ENCODE peak calls at places on chromosomes 16 and 17, in six cellular contexts. One of them, this sample, is unnamed.

GRCh38 chr16:89377446-89377838 is 112.9 kb downstream of the ANKRD11 start:
- DNase-seq in neural crest cell: no peak
- DNase-seq in progenitor cell of endocrine pancreas: no peak
- DNase-seq in heart left ventricle: no peak
- DNase-seq in cardiac muscle cell: no peak
- DNase-seq in mammary epithelial cell: no peak
- DNase-seq in this sample: no peak

GRCh38 chr17:58452738-58453137 is 35.4 kb upstream of the RNF43 start:
- DNase-seq in neural crest cell: no peak
- DNase-seq in progenitor cell of endocrine pancreas: no peak
- DNase-seq in heart left ventricle: no peak
- DNase-seq in cardiac muscle cell: peak
- DNase-seq in mammary epithelial cell: no peak
- DNase-seq in this sample: no peak

GRCh38 chr16:87778830-87779579 is 13.2 kb upstream of the KLHDC4 start:
- DNase-seq in neural crest cell: peak
- DNase-seq in progenitor cell of endocrine pancreas: peak
- DNase-seq in heart left ventricle: peak
- DNase-seq in cardiac muscle cell: peak
- DNase-seq in mammary epithelial cell: peak
- DNase-seq in this sample: peak

GRCh38 chr17:30229012-30229411 is 6.5 kb downstream of the SLC6A4 start:
- DNase-seq in neural crest cell: no peak
- DNase-seq in progenitor cell of endocrine pancreas: no peak
- DNase-seq in heart left ventricle: no peak
- DNase-seq in cardiac muscle cell: no peak
- DNase-seq in mammary epithelial cell: peak
- DNase-seq in this sample: no peak

GRCh38 chr16:30965436-30965835 is 7.9 kb downstream of the SETD1A start:
- DNase-seq in neural crest cell: no peak
- DNase-seq in progenitor cell of endocrine pancreas: no peak
- DNase-seq in heart left ventricle: peak
- DNase-seq in cardiac muscle cell: no peak
- DNase-seq in mammary epithelial cell: no peak
- DNase-seq in this sample: no peak

GRCh38 chr17:4511199-4511932 is 12.7 kb downstream of the SPNS2 start:
- DNase-seq in neural crest cell: no peak
- DNase-seq in progenitor cell of endocrine pancreas: no peak
- DNase-seq in heart left ventricle: no peak
- DNase-seq in cardiac muscle cell: no peak
- DNase-seq in mammary epithelial cell: no peak
- DNase-seq in this sample: no peak

GRCh38 chr16:67454852-67455251 is 23.9 kb downstream of the HSD11B2 start:
- DNase-seq in neural crest cell: no peak
- DNase-seq in progenitor cell of endocrine pancreas: no peak
- DNase-seq in heart left ventricle: no peak
- DNase-seq in cardiac muscle cell: no peak
- DNase-seq in mammary epithelial cell: no peak
- DNase-seq in this sample: no peak

GRCh38 chr16:14378131-14378551 is 251.9 kb downstream of the PARN start:
- DNase-seq in neural crest cell: no peak
- DNase-seq in progenitor cell of endocrine pancreas: no peak
- DNase-seq in heart left ventricle: no peak
- DNase-seq in cardiac muscle cell: peak
- DNase-seq in mammary epithelial cell: peak
- DNase-seq in this sample: no peak

GRCh38 chr17:80772906-80773242 is 218.8 kb upstream of the CHMP6 start:
- DNase-seq in neural crest cell: no peak
- DNase-seq in progenitor cell of endocrine pancreas: no peak
- DNase-seq in heart left ventricle: no peak
- DNase-seq in cardiac muscle cell: no peak
- DNase-seq in mammary epithelial cell: no peak
- DNase-seq in this sample: no peak

GRCh38 chr17:45147102-45147580 is 1.1 kb upstream of the HEXIM1 start:
- DNase-seq in neural crest cell: no peak
- DNase-seq in progenitor cell of endocrine pancreas: no peak
- DNase-seq in heart left ventricle: no peak
- DNase-seq in cardiac muscle cell: peak
- DNase-seq in mammary epithelial cell: no peak
- DNase-seq in this sample: no peak

GRCh38 chr17:41697122-41697962 is 8.7 kb downstream of the EIF1 start:
- DNase-seq in neural crest cell: no peak
- DNase-seq in progenitor cell of endocrine pancreas: no peak
- DNase-seq in heart left ventricle: no peak
- DNase-seq in cardiac muscle cell: peak
- DNase-seq in mammary epithelial cell: no peak
- DNase-seq in this sample: no peak

GRCh38 chr17:7405882-7406825 is 1.5 kb upstream of the NLGN2 start:
- DNase-seq in neural crest cell: no peak
- DNase-seq in progenitor cell of endocrine pancreas: no peak
- DNase-seq in heart left ventricle: no peak
- DNase-seq in cardiac muscle cell: no peak
- DNase-seq in mammary epithelial cell: no peak
- DNase-seq in this sample: no peak

GRCh38 chr17:31275126-31275525 is 21.9 kb downstream of the OMG start:
- DNase-seq in neural crest cell: no peak
- DNase-seq in progenitor cell of endocrine pancreas: no peak
- DNase-seq in heart left ventricle: no peak
- DNase-seq in cardiac muscle cell: no peak
- DNase-seq in mammary epithelial cell: no peak
- DNase-seq in this sample: no peak

GRCh38 chr16:50740747-50741146 is 1.1 kb upstream of the CYLD start:
- DNase-seq in neural crest cell: no peak
- DNase-seq in progenitor cell of endocrine pancreas: no peak
- DNase-seq in heart left ventricle: no peak
- DNase-seq in cardiac muscle cell: no peak
- DNase-seq in mammary epithelial cell: peak
- DNase-seq in this sample: no peak

GRCh38 chr17:32755045-32755805 is 121.7 kb downstream of the MYO1D start:
- DNase-seq in neural crest cell: no peak
- DNase-seq in progenitor cell of endocrine pancreas: no peak
- DNase-seq in heart left ventricle: no peak
- DNase-seq in cardiac muscle cell: peak
- DNase-seq in mammary epithelial cell: peak
- DNase-seq in this sample: no peak

GRCh38 chr17:74240637-74241036 is 27.3 kb downstream of the TTYH2 start:
- DNase-seq in neural crest cell: no peak
- DNase-seq in progenitor cell of endocrine pancreas: no peak
- DNase-seq in heart left ventricle: no peak
- DNase-seq in cardiac muscle cell: peak
- DNase-seq in mammary epithelial cell: no peak
- DNase-seq in this sample: no peak

GRCh38 chr16:6857575-6857974 is 475.1 kb upstream of the RBFOX1 start:
- DNase-seq in neural crest cell: no peak
- DNase-seq in progenitor cell of endocrine pancreas: no peak
- DNase-seq in heart left ventricle: no peak
- DNase-seq in cardiac muscle cell: no peak
- DNase-seq in mammary epithelial cell: no peak
- DNase-seq in this sample: no peak

GRCh38 chr17:74008196-74008595 is 195.3 kb upstream of the RPL38 start:
- DNase-seq in neural crest cell: peak
- DNase-seq in progenitor cell of endocrine pancreas: no peak
- DNase-seq in heart left ventricle: no peak
- DNase-seq in cardiac muscle cell: peak
- DNase-seq in mammary epithelial cell: no peak
- DNase-seq in this sample: no peak

GRCh38 chr16:25141648-25142047 is 30.1 kb downstream of the LCMT1 start:
- DNase-seq in neural crest cell: no peak
- DNase-seq in progenitor cell of endocrine pancreas: no peak
- DNase-seq in heart left ventricle: no peak
- DNase-seq in cardiac muscle cell: peak
- DNase-seq in mammary epithelial cell: no peak
- DNase-seq in this sample: no peak

GRCh38 chr16:25148568-25149215 is 37.1 kb downstream of the LCMT1 start:
- DNase-seq in neural crest cell: no peak
- DNase-seq in progenitor cell of endocrine pancreas: no peak
- DNase-seq in heart left ventricle: no peak
- DNase-seq in cardiac muscle cell: no peak
- DNase-seq in mammary epithelial cell: no peak
- DNase-seq in this sample: no peak

GRCh38 chr16:25138130-25138529 is 26.6 kb downstream of the LCMT1 start:
- DNase-seq in neural crest cell: no peak
- DNase-seq in progenitor cell of endocrine pancreas: no peak
- DNase-seq in heart left ventricle: no peak
- DNase-seq in cardiac muscle cell: no peak
- DNase-seq in mammary epithelial cell: no peak
- DNase-seq in this sample: no peak

GRCh38 chr16:25140459-25140858 is 28.9 kb downstream of the LCMT1 start:
- DNase-seq in neural crest cell: no peak
- DNase-seq in progenitor cell of endocrine pancreas: no peak
- DNase-seq in heart left ventricle: no peak
- DNase-seq in cardiac muscle cell: no peak
- DNase-seq in mammary epithelial cell: peak
- DNase-seq in this sample: no peak

GRCh38 chr16:25143898-25144297 is 32.4 kb downstream of the LCMT1 start:
- DNase-seq in neural crest cell: no peak
- DNase-seq in progenitor cell of endocrine pancreas: no peak
- DNase-seq in heart left ventricle: no peak
- DNase-seq in cardiac muscle cell: no peak
- DNase-seq in mammary epithelial cell: no peak
- DNase-seq in this sample: no peak
- TF ChIP-seq CTCF in neural crest cell: peak
- TF ChIP-seq CTCF in progenitor cell of endocrine pancreas: peak
- TF ChIP-seq CTCF in heart left ventricle: peak
- TF ChIP-seq CTCF in cardiac muscle cell: peak
- TF ChIP-seq CTCF in mammary epithelial cell: peak
- TF ChIP-seq CTCF in this sample: no peak

DNA sequence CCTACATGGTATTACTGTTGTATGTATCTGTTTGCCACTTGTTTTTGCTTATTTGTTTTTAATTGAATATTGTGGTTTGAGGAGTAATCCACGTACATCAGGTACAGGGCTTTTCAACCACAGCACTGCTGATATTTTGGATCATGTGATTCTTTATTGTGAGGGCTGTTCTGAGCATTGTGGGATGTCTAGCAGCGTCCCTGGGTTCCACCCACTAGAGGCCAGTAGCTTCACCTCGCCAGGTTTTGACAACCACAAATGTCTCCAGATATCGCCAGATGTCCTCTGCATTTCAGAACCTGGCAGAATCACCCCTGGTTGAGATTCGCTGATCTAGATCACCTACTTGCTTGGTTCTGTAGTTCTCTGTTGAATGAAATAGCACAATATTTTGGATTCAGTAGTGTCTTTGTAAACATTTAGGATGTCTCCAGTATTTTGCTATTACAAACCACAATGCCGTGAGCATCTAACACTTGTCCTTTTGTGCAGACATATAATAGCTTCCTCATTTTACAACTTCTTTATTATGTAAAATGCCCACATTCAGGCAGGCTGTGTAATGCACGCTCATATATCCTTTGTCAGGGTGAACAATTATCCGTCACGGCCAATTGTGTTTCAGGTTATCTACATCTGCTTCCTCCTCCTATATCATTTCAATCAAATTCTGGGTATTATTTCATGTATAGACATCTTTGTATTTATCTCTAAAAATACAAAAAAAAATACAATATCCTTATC is 380.3 kb downstream of the SNX29 start:
- DNase-seq in neural crest cell: no peak
- DNase-seq in progenitor cell of endocrine pancreas: no peak
- DNase-seq in heart left ventricle: no peak
- DNase-seq in cardiac muscle cell: no peak
- DNase-seq in mammary epithelial cell: no peak
- DNase-seq in this sample: no peak
- TF ChIP-seq CTCF in neural crest cell: no peak
- TF ChIP-seq CTCF in progenitor cell of endocrine pancreas: no peak
- TF ChIP-seq CTCF in heart left ventricle: no peak
- TF ChIP-seq CTCF in cardiac muscle cell: no peak
- TF ChIP-seq CTCF in mammary epithelial cell: no peak
- TF ChIP-seq CTCF in this sample: no peak

GRCh38 chr17:49515196-49515770 is 20.2 kb downstream of the NGFR start:
- DNase-seq in neural crest cell: peak
- DNase-seq in progenitor cell of endocrine pancreas: no peak
- DNase-seq in heart left ventricle: peak
- DNase-seq in cardiac muscle cell: peak
- DNase-seq in mammary epithelial cell: peak
- DNase-seq in this sample: no peak
- TF ChIP-seq CTCF in neural crest cell: no peak
- TF ChIP-seq CTCF in progenitor cell of endocrine pancreas: no peak
- TF ChIP-seq CTCF in heart left ventricle: peak
- TF ChIP-seq CTCF in cardiac muscle cell: peak
- TF ChIP-seq CTCF in mammary epithelial cell: peak
- TF ChIP-seq CTCF in this sample: no peak

GRCh38 chr16:57663917-57664661 is 4.0 kb upstream of the ADGRG3 start:
- DNase-seq in neural crest cell: no peak
- DNase-seq in progenitor cell of endocrine pancreas: no peak
- DNase-seq in heart left ventricle: no peak
- DNase-seq in cardiac muscle cell: no peak
- DNase-seq in mammary epithelial cell: no peak
- DNase-seq in this sample: no peak
- TF ChIP-seq CTCF in neural crest cell: no peak
- TF ChIP-seq CTCF in progenitor cell of endocrine pancreas: peak
- TF ChIP-seq CTCF in heart left ventricle: no peak
- TF ChIP-seq CTCF in cardiac muscle cell: no peak
- TF ChIP-seq CTCF in mammary epithelial cell: no peak
- TF ChIP-seq CTCF in this sample: no peak

DNA sequence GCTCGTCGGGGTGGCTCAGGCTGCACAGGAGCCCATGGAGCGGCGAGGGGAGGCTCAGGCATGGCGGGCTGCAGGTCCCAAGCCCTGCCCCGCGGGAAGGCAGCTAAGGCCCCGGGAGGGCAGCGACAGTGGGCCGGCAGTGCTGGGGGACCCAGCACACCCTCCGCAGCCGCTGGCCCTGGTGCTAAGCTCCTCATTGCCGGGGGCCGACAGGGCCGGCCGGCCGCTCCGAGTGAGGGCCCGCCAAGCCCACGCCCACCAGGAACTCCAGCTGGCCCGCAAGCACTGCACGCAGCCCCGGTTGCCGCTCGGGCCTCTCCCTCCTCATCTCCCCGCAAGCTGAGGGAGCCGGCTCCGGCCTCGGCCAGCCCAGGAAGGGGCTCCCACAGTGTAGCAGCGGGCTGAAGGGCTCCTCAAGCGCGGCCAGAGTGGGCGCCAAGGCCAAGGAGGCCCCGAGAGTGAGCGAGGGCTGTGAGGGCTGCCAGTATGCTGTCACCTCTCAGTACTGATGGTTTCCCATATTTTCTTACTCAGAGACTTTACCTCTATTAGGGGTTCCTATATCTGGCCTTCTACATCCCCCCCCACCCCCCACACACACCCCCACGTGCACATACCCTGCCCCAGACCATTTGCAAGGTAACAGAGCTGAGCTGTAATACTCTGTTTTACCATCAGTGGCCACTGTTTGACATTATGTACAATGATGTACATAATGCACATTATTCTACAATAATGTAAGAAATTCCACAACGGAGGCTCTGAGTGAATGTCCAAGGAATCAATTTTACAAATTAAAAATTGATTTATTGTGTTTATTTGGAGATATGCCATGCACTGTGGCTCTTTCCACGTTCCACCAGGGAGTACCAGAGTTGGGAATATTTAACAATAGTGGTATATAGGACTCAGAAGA is 3.7 kb upstream of the VAT1L start:
- DNase-seq in neural crest cell: no peak
- DNase-seq in progenitor cell of endocrine pancreas: no peak
- DNase-seq in heart left ventricle: no peak
- DNase-seq in cardiac muscle cell: peak
- DNase-seq in mammary epithelial cell: no peak
- DNase-seq in this sample: no peak
- TF ChIP-seq CTCF in neural crest cell: peak
- TF ChIP-seq CTCF in progenitor cell of endocrine pancreas: peak
- TF ChIP-seq CTCF in heart left ventricle: no peak
- TF ChIP-seq CTCF in cardiac muscle cell: peak
- TF ChIP-seq CTCF in mammary epithelial cell: peak
- TF ChIP-seq CTCF in this sample: no peak

This sample was measured in activated B cell treated with CpG ODN at 0.5 μM for 24 hours.